ENCODE peak calls at places on chromosomes 16 and 17, in four cellular contexts. L is HFF-Myc, U is M059J, O is epithelial cell of esophagus. S is an unnamed sample.

GRCh38 chr16:69311533-69312388 is 611 bp downstream of the VPS4A start:
- DNase-seq in L (no peak), U (peak; percentile 47), O (peak; percentile 47), S (peak; percentile 35)

GRCh38 chr17:5783851-5784250 is 199.5 kb upstream of the NLRP1 start:
- DNase-seq in L (no peak), U (no peak), O (peak; percentile 69), S (no peak)

GRCh38 chr17:72538921-72539352 is 418.1 kb downstream of the SOX9 start:
- DNase-seq in L (no peak), U (no peak), O (no peak), S (no peak)

GRCh38 chr17:20109121-20109520 is 100.0 kb downstream of the SPECC1 start:
- DNase-seq in L (no peak), U (no peak), O (no peak), S (no peak)

GRCh38 chr17:64343833-64344637 is 46.6 kb downstream of the PECAM1 start:
- DNase-seq in L (peak; percentile 43), U (peak; percentile 87), O (peak; percentile 52), S (no peak)

GRCh38 chr17:7856081-7856791 is 1.1 kb downstream of the NAA38 start:
- DNase-seq in L (no peak), U (no peak), O (peak; percentile 32), S (no peak)

GRCh38 chr16:53053967-53054669 is 673 bp upstream of the CHD9 start:
- DNase-seq in L (no peak), U (no peak), O (peak; percentile 30), S (no peak)

GRCh38 chr17:8031261-8031661 is 7.6 kb upstream of the ALOX15B start:
- DNase-seq in L (no peak), U (no peak), O (no peak), S (no peak)

GRCh38 chr16:75138636-75139035 is 9.7 kb upstream of the ZFP1 start:
- DNase-seq in L (peak; percentile 19), U (peak; percentile 51), O (no peak), S (no peak)

GRCh38 chr17:82267575-82268379 is 5.7 kb downstream of the CSNK1D start:
- DNase-seq in L (peak; percentile 72), U (peak; percentile 97), O (peak; percentile 88), S (peak; percentile 81)

GRCh38 chr16:10941127-10941933 is 938 bp downstream of the DEXI start:
- DNase-seq in L (no peak), U (peak; percentile 38), O (peak; percentile 42), S (peak; percentile 53)

GRCh38 chr17:29389994-29390855 is at the start of gene TAOK1:
- DNase-seq in L (peak; percentile 86), U (peak; percentile 96), O (peak; percentile 98), S (peak; percentile 98)

GRCh38 chr17:59355030-59355694 is 23.7 kb downstream of the YPEL2 start:
- DNase-seq in L (no peak), U (peak; percentile 56), O (peak; percentile 13), S (no peak)

GRCh38 chr17:70181376-70181775 is 12.0 kb downstream of the KCNJ2 start:
- DNase-seq in L (no peak), U (peak; percentile 29), O (peak; percentile 25), S (no peak)

GRCh38 chr17:80984749-80985148 is 6.9 kb upstream of the CHMP6 start:
- DNase-seq in L (peak; percentile 63), U (peak; percentile 95), O (peak; percentile 61), S (no peak)